ENCODE peak calls at places on chromosome 1, in five cellular contexts. T is activated CD8-positive, alpha-beta T cell treated with anti-CD3 and anti-CD28 coated beads for 36 hours; S is AG09309; G is uterus; V is esophagus muscularis mucosa. I is an unnamed sample.

GRCh38 chr1:28354121-28354520 is 15.4 kb upstream of the PHACTR4 start:
- DNase-seq in T (no peak), S (no peak), G (no peak), V (no peak), I (no peak)

GRCh38 chr1:1292442-1292779 is 12.2 kb downstream of the SCNN1D start:
- DNase-seq in T (no peak), S (no peak), G (peak; percentile 17), V (no peak), I (no peak)

GRCh38 chr1:61636392-61636791 is 88.5 kb downstream of the TM2D1 start:
- DNase-seq in T (no peak), S (no peak), G (no peak), V (no peak), I (no peak)

GRCh38 chr1:245166471-245166885 is 11.7 kb downstream of the KIF26B start:
- DNase-seq in T (no peak), S (no peak), G (no peak), V (no peak), I (no peak)

GRCh38 chr1:45892068-45892785 is 88.8 kb downstream of the MAST2 start:
- DNase-seq in T (no peak), S (peak; percentile 71), G (no peak), V (no peak), I (no peak)

GRCh38 chr1:228163004-228163753 is 2.4 kb upstream of the IBA57 start:
- DNase-seq in T (no peak), S (no peak), G (peak; percentile 82), V (no peak), I (no peak)

GRCh38 chr1:1883092-1883858 is 7.6 kb downstream of the GNB1 start:
- DNase-seq in T (no peak), S (no peak), G (no peak), V (no peak), I (no peak)

GRCh38 chr1:53878492-53879105 is 11.0 kb downstream of the YIPF1 start:
- DNase-seq in T (no peak), S (peak; percentile 28), G (no peak), V (no peak), I (no peak)

GRCh38 chr1:219837274-219837993 is 90.9 kb downstream of the SLC30A10 start:
- DNase-seq in T (peak; percentile 2), S (peak; percentile 20), G (no peak), V (no peak), I (peak; percentile 40)

GRCh38 chr1:174058639-174059038 is 36.5 kb upstream of the RC3H1 start:
- DNase-seq in T (no peak), S (no peak), G (no peak), V (no peak), I (no peak)

GRCh38 chr1:3984586-3984985 is 84.5 kb upstream of the C1orf174 start:
- DNase-seq in T (no peak), S (no peak), G (no peak), V (no peak), I (no peak)
- TF ChIP-seq CTCF in T (no peak), S (no peak), G (no peak), V (no peak), I (no peak)

GRCh38 chr1:36448530-36449051 is 1.7 kb downstream of the OSCP1 start:
- DNase-seq in T (no peak), S (no peak), G (no peak), V (no peak), I (no peak)
- TF ChIP-seq CTCF in T (no peak), S (no peak), G (no peak), V (no peak), I (no peak)

GRCh38 chr1:85604598-85604997 is 24.0 kb downstream of the CCN1 start:
- DNase-seq in T (no peak), S (no peak), G (no peak), V (no peak), I (no peak)

GRCh38 chr1:85599638-85600037 is 19.1 kb downstream of the CCN1 start:
- DNase-seq in T (no peak), S (no peak), G (no peak), V (no peak), I (no peak)

GRCh38 chr1:85603086-85603485 is 22.5 kb downstream of the CCN1 start:
- DNase-seq in T (no peak), S (no peak), G (no peak), V (no peak), I (no peak)

GRCh38 chr1:85601930-85602329 is 21.4 kb downstream of the CCN1 start:
- DNase-seq in T (no peak), S (no peak), G (no peak), V (no peak), I (no peak)

GRCh38 chr1:85602536-85602935 is 22.0 kb downstream of the CCN1 start:
- DNase-seq in T (no peak), S (no peak), G (no peak), V (peak; percentile 53), I (no peak)
- TF ChIP-seq CTCF in T (no peak), S (no peak), G (no peak), V (no peak), I (no peak)

GRCh38 chr1:19941121-19941520 is 17.7 kb upstream of the PLA2G2E start:
- DNase-seq in T (no peak), S (no peak), G (no peak), V (no peak), I (no peak)

GRCh38 chr1:19946331-19946751 is 22.9 kb upstream of the PLA2G2E start:
- DNase-seq in T (no peak), S (no peak), G (no peak), V (no peak), I (no peak)

GRCh38 chr1:19945914-19946313 is 22.5 kb upstream of the PLA2G2E start:
- DNase-seq in T (no peak), S (no peak), G (no peak), V (no peak), I (no peak)

GRCh38 chr1:19942088-19942487 is 18.7 kb upstream of the PLA2G2E start:
- DNase-seq in T (no peak), S (no peak), G (no peak), V (no peak), I (no peak)

GRCh38 chr1:19942657-19943056 is 19.2 kb upstream of the PLA2G2E start:
- DNase-seq in T (no peak), S (no peak), G (no peak), V (no peak), I (no peak)
- TF ChIP-seq CTCF in T (no peak), S (no peak), G (no peak), V (no peak), I (no peak)

GRCh38 chr1:102970496-102971078 is 137.7 kb downstream of the COL11A1 start:
- DNase-seq in T (peak; percentile 6), S (peak; percentile 39), G (no peak), V (no peak), I (no peak)
- TF ChIP-seq CTCF in T (peak; percentile 58), S (peak; percentile 59), G (peak; percentile 31), V (peak; percentile 5), I (peak; percentile 65)

I was measured in D721Med.